ENCODE peak calls at places on chromosomes 2 and 18, in four cellular contexts. G is tibial nerve, Q is ELF-1, B is brain microvascular endothelial cell. W is an unnamed sample.

GRCh38 chr2:74883011-74883410 is 49.1 kb downstream of the HK2 start:
- DNase-seq in B (no peak), G (no peak), Q (no peak), W (no peak)

GRCh38 chr2:46131-46470 is 204 bp downstream of the FAM110C start:
- DNase-seq in B (no peak), Q (no peak), G (no peak), W (no peak)

GRCh38 chr18:41842886-41843285 is 112.1 kb upstream of the PIK3C3 start:
- DNase-seq in Q (no peak), G (no peak), B (no peak), W (no peak)

GRCh38 chr2:210086292-210086691 is 83.9 kb downstream of the RPE start:
- DNase-seq in B (no peak), Q (no peak), G (no peak), W (peak)

GRCh38 chr18:42578781-42579180 is 536.7 kb downstream of the RIT2 start:
- DNase-seq in G (no peak), B (peak), Q (no peak), W (no peak)

GRCh38 chr2:26423750-26424149 is 22.0 kb downstream of the DRC1 start:
- DNase-seq in G (no peak), Q (no peak), B (no peak), W (no peak)

GRCh38 chr2:119196301-119197124 is 27.1 kb upstream of the STEAP3 start:
- DNase-seq in B (no peak), G (no peak), Q (peak), W (no peak)

GRCh38 chr2:43070039-43070438 is 156.4 kb downstream of the ZFP36L2 start:
- DNase-seq in Q (no peak), G (no peak), B (no peak), W (peak)

GRCh38 chr18:9340472-9340871 is 5.9 kb downstream of the TWSG1 start:
- DNase-seq in G (no peak), B (no peak), Q (no peak), W (no peak)

GRCh38 chr2:25982273-25982967 is at the start of gene KIF3C:
- DNase-seq in B (peak), G (peak), Q (peak), W (peak)

GRCh38 chr18:60446821-60447220 is 74.2 kb upstream of the MC4R start:
- DNase-seq in B (peak), G (no peak), Q (no peak), W (no peak)

GRCh38 chr2:197707316-197708213 is 2.4 kb downstream of the MARS2 start:
- DNase-seq in B (peak), Q (peak), G (no peak), W (peak)